ENCODE peak calls at places on chromosomes 5 and 9, in five cellular contexts. One of them, this sample, is unnamed.

GRCh38 chr9:137669261-137669672 is 50.5 kb downstream of the EHMT1 start:
- DNase-seq in K562: peak
- DNase-seq in GM12878: no peak
- DNase-seq in H1: no peak
- DNase-seq in HepG2: no peak
- DNase-seq in this sample: no peak

GRCh38 chr5:176878906-176879662 is 20.1 kb downstream of the HK3 start:
- DNase-seq in K562: no peak
- DNase-seq in GM12878: no peak
- DNase-seq in H1: no peak
- DNase-seq in HepG2: no peak
- DNase-seq in this sample: no peak

GRCh38 chr5:159947708-159948358 is 31.6 kb downstream of the ADRA1B start:
- DNase-seq in K562: no peak
- DNase-seq in GM12878: no peak
- DNase-seq in H1: no peak
- DNase-seq in HepG2: no peak
- DNase-seq in this sample: no peak

GRCh38 chr9:17509698-17510097 is 69.2 kb upstream of the SH3GL2 start:
- DNase-seq in K562: no peak
- DNase-seq in GM12878: no peak
- DNase-seq in H1: no peak
- DNase-seq in HepG2: no peak
- DNase-seq in this sample: no peak

GRCh38 chr5:68685861-68686260 is 408.0 kb upstream of the SLC30A5 start:
- DNase-seq in K562: no peak
- DNase-seq in GM12878: no peak
- DNase-seq in H1: no peak
- DNase-seq in HepG2: no peak
- DNase-seq in this sample: no peak

GRCh38 chr5:66634601-66635000 is 38.4 kb downstream of the MAST4 start:
- DNase-seq in K562: no peak
- DNase-seq in GM12878: no peak
- DNase-seq in H1: no peak
- DNase-seq in HepG2: no peak
- DNase-seq in this sample: no peak

GRCh38 chr5:134018154-134018985 is 13.6 kb upstream of the VDAC1 start:
- DNase-seq in K562: no peak
- DNase-seq in GM12878: no peak
- DNase-seq in H1: no peak
- DNase-seq in HepG2: peak
- DNase-seq in this sample: no peak

GRCh38 chr5:39167141-39167972 is 52.0 kb downstream of the FYB1 start:
- DNase-seq in K562: no peak
- DNase-seq in GM12878: no peak
- DNase-seq in H1: no peak
- DNase-seq in HepG2: no peak
- DNase-seq in this sample: no peak

GRCh38 chr5:132258102-132259060 is 885 bp downstream of the PDLIM4 start:
- DNase-seq in K562: no peak
- DNase-seq in GM12878: no peak
- DNase-seq in H1: no peak
- DNase-seq in HepG2: no peak
- DNase-seq in this sample: no peak

GRCh38 chr5:141628175-141628788 is 8.4 kb downstream of the HDAC3 start:
- DNase-seq in K562: no peak
- DNase-seq in GM12878: no peak
- DNase-seq in H1: no peak
- DNase-seq in HepG2: no peak
- DNase-seq in this sample: no peak

GRCh38 chr5:74801941-74802340 is 34.9 kb downstream of the NSA2 start:
- DNase-seq in K562: no peak
- DNase-seq in GM12878: no peak
- DNase-seq in H1: no peak
- DNase-seq in HepG2: no peak
- DNase-seq in this sample: no peak

GRCh38 chr9:131977074-131977838 is 102.4 kb downstream of the MED27 start:
- DNase-seq in K562: no peak
- DNase-seq in GM12878: no peak
- DNase-seq in H1: no peak
- DNase-seq in HepG2: no peak
- DNase-seq in this sample: no peak

GRCh38 chr5:145471831-145472616 is 363.1 kb downstream of the PRELID2 start:
- DNase-seq in K562: no peak
- DNase-seq in GM12878: no peak
- DNase-seq in H1: no peak
- DNase-seq in HepG2: no peak
- DNase-seq in this sample: no peak

GRCh38 chr9:68653141-68653595 is 51.9 kb upstream of the PIP5K1B start:
- DNase-seq in K562: no peak
- DNase-seq in GM12878: peak
- DNase-seq in H1: no peak
- DNase-seq in HepG2: no peak
- DNase-seq in this sample: no peak

GRCh38 chr9:116193636-116194035 is 40.0 kb downstream of the PAPPA start:
- DNase-seq in K562: no peak
- DNase-seq in GM12878: no peak
- DNase-seq in H1: no peak
- DNase-seq in HepG2: no peak
- DNase-seq in this sample: no peak

GRCh38 chr5:115343855-115344254 is 47.4 kb upstream of the CCDC112 start:
- DNase-seq in K562: no peak
- DNase-seq in GM12878: no peak
- DNase-seq in H1: no peak
- DNase-seq in HepG2: peak
- DNase-seq in this sample: no peak

GRCh38 chr9:36971935-36972488 is 62.1 kb downstream of the PAX5 start:
- DNase-seq in K562: no peak
- DNase-seq in GM12878: no peak
- DNase-seq in H1: no peak
- DNase-seq in HepG2: no peak
- DNase-seq in this sample: no peak

GRCh38 chr9:120914410-120914809 is 12.2 kb downstream of the TRAF1 start:
- DNase-seq in K562: no peak
- DNase-seq in GM12878: no peak
- DNase-seq in H1: no peak
- DNase-seq in HepG2: no peak
- DNase-seq in this sample: no peak

GRCh38 chr5:141960018-141960417 is 2.0 kb upstream of the PCDH12 start:
- DNase-seq in K562: peak
- DNase-seq in GM12878: no peak
- DNase-seq in H1: no peak
- DNase-seq in HepG2: peak
- DNase-seq in this sample: no peak

GRCh38 chr5:146793709-146794108 is 84.8 kb downstream of the PPP2R2B start:
- DNase-seq in K562: no peak
- DNase-seq in GM12878: no peak
- DNase-seq in H1: no peak
- DNase-seq in HepG2: no peak
- DNase-seq in this sample: no peak

GRCh38 chr5:171157775-171158174 is 151.3 kb upstream of the TLX3 start:
- DNase-seq in K562: no peak
- DNase-seq in GM12878: no peak
- DNase-seq in H1: no peak
- DNase-seq in HepG2: no peak
- DNase-seq in this sample: no peak

GRCh38 chr9:116342071-116342470 is 188.5 kb downstream of the PAPPA start:
- DNase-seq in K562: no peak
- DNase-seq in GM12878: no peak
- DNase-seq in H1: no peak
- DNase-seq in HepG2: peak
- DNase-seq in this sample: no peak

GRCh38 chr5:27472875-27473274 is 434.5 kb upstream of the CDH9 start:
- DNase-seq in K562: no peak
- DNase-seq in GM12878: no peak
- DNase-seq in H1: no peak
- DNase-seq in HepG2: peak
- DNase-seq in this sample: no peak

GRCh38 chr5:10513501-10514442 is 50.1 kb upstream of the ANKRD33B start:
- DNase-seq in K562: no peak
- DNase-seq in GM12878: no peak
- DNase-seq in H1: peak
- DNase-seq in HepG2: no peak
- DNase-seq in this sample: no peak

GRCh38 chr9:36401179-36401740 is 1.2 kb upstream of the RNF38 start:
- DNase-seq in K562: peak
- DNase-seq in GM12878: peak
- DNase-seq in H1: peak
- DNase-seq in HepG2: peak
- DNase-seq in this sample: peak

GRCh38 chr5:18114161-18114802 is 480.0 kb downstream of the TAF11L14 start:
- DNase-seq in K562: no peak
- DNase-seq in GM12878: no peak
- DNase-seq in H1: no peak
- DNase-seq in HepG2: no peak
- DNase-seq in this sample: no peak

GRCh38 chr9:36154213-36154952 is 14.8 kb upstream of the CCIN start:
- DNase-seq in K562: no peak
- DNase-seq in GM12878: no peak
- DNase-seq in H1: no peak
- DNase-seq in HepG2: no peak
- DNase-seq in this sample: no peak

GRCh38 chr9:128026255-128027165 is 40.6 kb downstream of the NAIF1 start:
- DNase-seq in K562: no peak
- DNase-seq in GM12878: peak
- DNase-seq in H1: no peak
- DNase-seq in HepG2: no peak
- DNase-seq in this sample: no peak

GRCh38 chr9:128027166-128027539 is 40.0 kb downstream of the NAIF1 start:
- DNase-seq in K562: no peak
- DNase-seq in GM12878: no peak
- DNase-seq in H1: no peak
- DNase-seq in HepG2: no peak
- DNase-seq in this sample: no peak

GRCh38 chr9:128022886-128023285 is 42.1 kb upstream of the EEIG1 start:
- DNase-seq in K562: no peak
- DNase-seq in GM12878: no peak
- DNase-seq in H1: no peak
- DNase-seq in HepG2: no peak
- DNase-seq in this sample: no peak

GRCh38 chr9:128025756-128026155 is 41.4 kb downstream of the NAIF1 start:
- DNase-seq in K562: no peak
- DNase-seq in GM12878: no peak
- DNase-seq in H1: no peak
- DNase-seq in HepG2: no peak
- DNase-seq in this sample: no peak

GRCh38 chr9:128024761-128025308 is 42.3 kb downstream of the NAIF1 start:
- DNase-seq in K562: no peak
- DNase-seq in GM12878: no peak
- DNase-seq in H1: no peak
- DNase-seq in HepG2: no peak
- DNase-seq in this sample: no peak
- TF ChIP-seq JUND in K562: no peak
- TF ChIP-seq JUND in GM12878: no peak
- TF ChIP-seq JUND in H1: no peak
- TF ChIP-seq JUND in HepG2: no peak
- TF ChIP-seq JUND in this sample: no peak

GRCh38 chr5:139904566-139905400 is 109.2 kb downstream of the PSD2 start:
- DNase-seq in K562: no peak
- DNase-seq in GM12878: no peak
- DNase-seq in H1: peak
- DNase-seq in HepG2: no peak
- DNase-seq in this sample: no peak

GRCh38 chr5:139901971-139902370 is 106.4 kb downstream of the PSD2 start:
- DNase-seq in K562: no peak
- DNase-seq in GM12878: no peak
- DNase-seq in H1: no peak
- DNase-seq in HepG2: no peak
- DNase-seq in this sample: no peak

GRCh38 chr5:139903450-139903804 is 107.8 kb downstream of the PSD2 start:
- DNase-seq in K562: no peak
- DNase-seq in GM12878: no peak
- DNase-seq in H1: no peak
- DNase-seq in HepG2: no peak
- DNase-seq in this sample: no peak

GRCh38 chr5:139905401-139905800 is 109.8 kb downstream of the PSD2 start:
- DNase-seq in K562: no peak
- DNase-seq in GM12878: no peak
- DNase-seq in H1: no peak
- DNase-seq in HepG2: no peak
- DNase-seq in this sample: no peak

DNA sequence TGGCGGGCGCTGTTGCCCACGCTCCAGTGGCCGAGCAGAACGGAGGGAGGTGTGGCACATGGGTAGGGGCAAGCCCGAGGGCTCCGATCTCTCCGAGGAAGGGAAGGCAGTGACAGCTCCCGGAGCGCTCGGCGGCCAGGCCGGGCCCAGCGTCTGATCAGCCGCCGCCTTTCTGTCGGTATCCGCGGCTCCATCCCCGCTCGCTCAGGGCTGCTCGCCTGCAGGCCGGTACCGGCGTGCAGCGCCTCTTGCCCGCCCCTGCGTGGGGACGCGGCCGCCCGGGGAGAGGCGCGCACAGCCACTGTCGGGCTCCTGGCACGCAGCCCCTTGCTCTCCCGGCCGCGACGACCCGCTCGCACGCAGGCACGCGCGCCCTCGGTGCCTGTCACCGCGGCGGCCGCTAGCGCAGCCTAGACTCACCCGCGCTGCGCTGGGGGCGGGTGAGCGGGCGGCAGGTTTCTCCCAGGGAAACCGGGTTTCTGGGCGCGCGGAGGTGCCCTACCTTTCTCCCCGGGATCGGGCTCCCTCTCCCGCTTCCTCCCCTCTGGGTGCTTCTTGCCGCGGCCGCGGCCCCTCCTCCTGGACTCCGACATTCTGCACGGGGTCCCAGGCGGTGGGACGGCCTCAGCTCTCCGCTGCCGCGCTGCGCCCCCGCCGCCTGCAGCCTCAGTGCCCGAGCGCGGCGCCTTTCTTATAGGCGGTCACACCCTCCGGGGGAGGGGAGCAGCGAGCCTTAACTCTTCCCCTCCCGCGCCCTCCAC is 108.4 kb downstream of the PSD2 start:
- DNase-seq in K562: peak
- DNase-seq in GM12878: no peak
- DNase-seq in H1: no peak
- DNase-seq in HepG2: no peak
- DNase-seq in this sample: no peak
- TF ChIP-seq EZH2 in K562: no peak
- TF ChIP-seq EZH2 in GM12878: no peak
- TF ChIP-seq EZH2 in H1: peak
- TF ChIP-seq EZH2 in HepG2: peak
- TF ChIP-seq EZH2 in this sample: no peak

GRCh38 chr9:99181621-99182020 is 40.1 kb downstream of the ALG2 start:
- DNase-seq in K562: no peak
- DNase-seq in GM12878: peak
- DNase-seq in H1: no peak
- DNase-seq in HepG2: no peak
- DNase-seq in this sample: no peak
- TF ChIP-seq JUND in K562: no peak
- TF ChIP-seq JUND in GM12878: no peak
- TF ChIP-seq JUND in H1: no peak
- TF ChIP-seq JUND in HepG2: no peak
- TF ChIP-seq JUND in this sample: no peak

DNA sequence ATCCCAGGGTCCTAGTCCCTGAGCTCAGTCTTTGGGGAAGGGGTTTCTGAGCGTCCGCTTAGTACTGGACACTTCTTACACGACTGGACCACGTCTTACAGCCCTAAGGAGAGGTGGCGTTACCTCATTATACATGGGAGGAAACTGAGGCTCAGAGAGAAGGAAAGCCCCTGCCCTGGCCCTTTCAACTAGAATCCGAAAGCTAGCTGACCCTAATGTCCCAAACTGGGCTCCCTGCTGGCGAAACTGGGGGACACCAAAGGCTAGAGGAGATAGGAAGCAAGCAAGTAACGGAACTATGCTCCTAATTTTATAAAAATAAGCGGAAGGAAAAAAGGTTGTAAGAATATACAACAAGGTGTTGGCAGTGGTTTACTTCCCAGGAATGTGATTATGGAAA is 14.2 kb downstream of the LHX6 start:
- DNase-seq in K562: no peak
- DNase-seq in GM12878: no peak
- DNase-seq in H1: no peak
- DNase-seq in HepG2: no peak
- DNase-seq in this sample: no peak
- TF ChIP-seq EZH2 in K562: no peak
- TF ChIP-seq EZH2 in GM12878: no peak
- TF ChIP-seq EZH2 in H1: peak
- TF ChIP-seq EZH2 in HepG2: peak
- TF ChIP-seq EZH2 in this sample: no peak